ENCODE peak calls at places on chromosomes 1 and 21, in six cellular contexts. Y is CD8-positive, alpha-beta T cell; W is spleen; L is brain microvascular endothelial cell; F is esophagus muscularis mucosa; D is astrocyte of the spinal cord. G is an unnamed sample.

GRCh38 chr1:100130552-100131077 is 2.1 kb downstream of the SASS6 start:
- DNase-seq in Y (no peak), W (no peak), L (no peak), F (no peak), D (no peak), G (peak; percentile 29)

GRCh38 chr1:65146908-65147423 is 1.0 kb upstream of the AK4 start:
- DNase-seq in Y (no peak), W (no peak), L (no peak), F (no peak), D (peak; percentile 29), G (no peak)

GRCh38 chr21:30444204-30444603 is 4.1 kb downstream of the KRTAP15-1 start:
- DNase-seq in Y (no peak), W (no peak), L (no peak), F (no peak), D (no peak), G (no peak)

GRCh38 chr1:175498002-175498401 is 245.4 kb downstream of the TNR start:
- DNase-seq in Y (no peak), W (no peak), L (no peak), F (no peak), D (no peak), G (peak; percentile 62)

GRCh38 chr1:46342084-46342656 is 1.6 kb downstream of the NSUN4 start:
- DNase-seq in Y (no peak), W (no peak), L (peak; percentile 52), F (no peak), D (peak; percentile 50), G (peak; percentile 46)

GRCh38 chr1:232938926-232939325 is 11.5 kb upstream of the NTPCR start:
- DNase-seq in Y (no peak), W (no peak), L (no peak), F (peak; percentile 8), D (no peak), G (no peak)

GRCh38 chr1:55065649-55066048 is 26.3 kb downstream of the PCSK9 start:
- DNase-seq in Y (no peak), W (no peak), L (no peak), F (no peak), D (no peak), G (no peak)

GRCh38 chr1:236307437-236307836 is 25.7 kb upstream of the ERO1B start:
- DNase-seq in Y (no peak), W (no peak), L (no peak), F (no peak), D (no peak), G (no peak)

GRCh38 chr1:112369389-112370285 is 26.4 kb upstream of the CTTNBP2NL start:
- DNase-seq in Y (peak; percentile 71), W (peak; percentile 94), L (peak; percentile 79), F (peak; percentile 95), D (peak; percentile 75), G (peak; percentile 87)
- TF ChIP-seq CTCF in Y (peak; percentile 93), W (peak; percentile 89), L (peak; percentile 100), F (peak; percentile 96), D (peak; percentile 99), G (peak; percentile 100)

DNA sequence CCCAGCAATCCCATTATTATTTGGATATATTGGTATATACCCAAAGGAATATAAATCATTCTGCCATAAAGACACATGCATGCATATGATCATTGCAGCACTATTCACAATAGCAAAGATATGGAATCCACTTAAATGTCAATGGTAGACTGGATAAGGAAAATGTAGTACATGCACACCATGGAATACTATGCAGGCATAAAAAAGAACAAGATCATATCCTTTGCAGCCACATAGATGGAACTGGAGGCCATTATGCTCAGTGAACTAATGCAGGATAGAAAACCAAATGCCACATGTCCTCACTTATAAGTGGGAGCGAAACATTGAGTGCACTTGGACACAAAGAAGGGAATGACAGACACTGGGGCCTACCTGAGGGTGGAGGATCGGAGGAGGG is 24.6 kb downstream of the KAZN start:
- DNase-seq in Y (no peak), W (no peak), L (no peak), F (no peak), D (no peak), G (no peak)
- H3K4me3 ChIP-seq in Y (no peak overlapping the region), W (no peak overlapping the region), L (no peak overlapping the region), F (no peak overlapping the region), D (no peak overlapping the region), G (no peak overlapping the region)

DNA sequence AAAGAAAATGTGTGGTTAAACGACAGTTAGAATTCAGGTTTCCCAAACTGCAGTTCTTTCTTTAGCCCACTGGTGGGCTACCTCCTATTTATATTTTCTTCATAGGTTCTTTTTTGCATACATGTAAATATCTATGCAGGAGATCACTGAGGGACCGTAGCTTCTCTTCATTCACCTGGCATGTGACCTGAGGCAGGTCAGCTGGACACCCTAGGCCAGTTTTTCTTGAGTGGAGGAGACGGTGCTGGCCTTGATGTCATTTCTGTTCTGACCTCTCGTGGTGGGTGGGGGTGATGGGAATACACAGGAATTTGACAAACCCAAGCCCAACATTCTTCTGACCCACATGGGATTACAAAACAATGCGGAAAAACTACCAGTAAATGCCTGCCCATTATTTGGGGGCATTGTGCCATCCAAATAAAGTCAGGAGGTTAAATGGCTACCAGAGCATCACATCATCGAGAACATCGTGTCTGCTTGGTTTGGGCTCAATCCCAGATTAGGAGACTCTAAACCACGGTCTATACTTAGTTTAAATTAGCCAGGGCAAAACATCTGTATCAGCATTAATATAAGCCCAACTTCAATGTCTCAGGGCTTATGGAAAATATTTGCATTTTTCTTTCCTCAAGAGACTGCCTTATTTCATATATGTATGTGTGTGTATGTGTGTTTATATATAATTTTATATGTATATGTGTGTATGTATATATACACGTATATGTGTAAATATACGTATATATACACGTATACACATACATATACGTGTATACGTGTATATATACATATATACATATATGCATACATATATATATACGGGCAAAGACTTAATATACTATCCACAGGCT is 7.4 kb upstream of the IRF2BP2 start:
- DNase-seq in Y (no peak), W (no peak), L (no peak), F (no peak), D (peak; percentile 42), G (peak; percentile 52)
- TF ChIP-seq CTCF in Y (peak; percentile 3), W (no peak), L (peak; percentile 36), F (no peak), D (peak; percentile 39), G (peak; percentile 36)

GRCh38 chr21:39377444-39378050 is 28.7 kb upstream of the HMGN1 start:
- DNase-seq in Y (no peak), W (no peak), L (no peak), F (no peak), D (no peak), G (peak; percentile 64)
- H3K4me3 ChIP-seq in Y (no peak overlapping the region), W (no peak overlapping the region), L (no peak overlapping the region), F (no peak overlapping the region), D (no peak overlapping the region), G (no peak overlapping the region)

DNA sequence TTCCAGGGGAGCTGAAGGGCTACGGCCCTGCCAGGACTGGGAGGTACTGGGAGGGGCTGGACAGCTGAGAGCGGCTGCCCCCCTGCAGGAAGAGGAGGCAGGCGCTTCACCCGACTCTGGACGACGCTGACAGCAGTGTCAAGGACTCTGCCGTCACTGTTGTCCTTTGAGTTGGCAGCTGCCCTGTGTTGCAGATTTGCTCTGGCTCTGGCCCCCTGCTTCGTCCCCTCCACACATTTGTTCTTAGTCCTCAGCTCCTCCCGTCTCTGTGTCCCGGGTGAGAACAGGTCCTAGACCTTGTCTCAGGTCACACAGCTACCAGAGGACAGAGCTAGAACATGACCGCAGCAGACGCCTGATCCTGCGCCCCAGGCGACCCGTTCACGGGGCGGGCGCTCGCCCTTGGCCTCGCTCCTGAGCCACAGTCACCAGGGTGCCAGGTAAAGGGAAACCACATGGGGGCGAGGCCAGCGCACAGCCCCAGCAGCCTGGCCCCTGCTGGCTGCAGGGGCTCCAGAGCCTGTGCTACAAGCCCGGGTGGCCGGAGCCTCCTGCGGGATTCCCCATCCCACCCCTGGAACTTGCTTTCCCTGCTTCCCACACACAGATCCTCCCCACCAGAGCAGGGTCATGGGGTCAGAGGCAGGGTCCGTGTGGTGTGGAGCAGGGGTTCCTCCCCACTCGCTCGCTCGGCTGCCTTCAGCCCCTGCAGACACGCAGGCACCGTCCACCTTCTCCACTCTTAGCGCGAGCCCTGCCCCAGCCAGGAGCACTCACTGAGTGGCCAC is 10.7 kb upstream of the NPHP4 start:
- DNase-seq in Y (no peak), W (peak; percentile 74), L (no peak), F (no peak), D (no peak), G (no peak)
- TF ChIP-seq CTCF in Y (no peak), W (no peak), L (no peak), F (no peak), D (no peak), G (no peak)

GRCh38 chr1:238606896-238607295 is 716.2 kb upstream of the ZP4 start:
- DNase-seq in Y (no peak), W (no peak), L (peak; percentile 25), F (no peak), D (peak; percentile 55), G (peak; percentile 59)
- H3K4me3 ChIP-seq in Y (no peak overlapping the region), W (no peak overlapping the region), L (no peak overlapping the region), F (no peak overlapping the region), D (no peak overlapping the region), G (no peak overlapping the region)

DNA sequence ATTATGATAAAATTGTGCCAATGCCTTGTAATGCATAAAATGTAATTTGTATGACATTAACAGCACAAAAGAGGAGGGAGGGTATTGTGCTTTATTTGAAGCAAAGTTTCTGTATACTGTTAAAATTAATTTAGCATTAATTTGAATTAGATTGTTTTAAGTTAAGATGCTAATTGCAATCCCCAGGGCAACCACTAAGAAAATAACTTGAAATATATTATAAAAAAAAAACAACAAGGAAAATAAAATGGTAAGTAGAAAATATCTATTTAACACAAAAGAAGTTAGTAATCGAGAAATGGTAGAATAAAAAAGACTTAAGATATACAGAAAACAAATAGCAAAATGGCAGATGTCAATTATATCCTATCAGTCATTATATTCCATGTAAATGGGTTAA is 131.4 kb upstream of the KAZN start:
- DNase-seq in Y (no peak), W (no peak), L (no peak), F (no peak), D (no peak), G (no peak)
- TF ChIP-seq CTCF in Y (no peak), W (no peak), L (no peak), F (no peak), D (no peak), G (no peak)